ENCODE peak calls at places on chromosomes 16 and 17, in four cellular contexts. Z is H9; I is stimulated activated naive CD8-positive, alpha-beta T cell treated with anti-CD3 and anti-CD28 coated beads, Interleukin-15, amount 100 ng/mL, for 72 hours; Y is prostate gland. X is an unnamed sample.

GRCh38 chr16:86549076-86549892 is 5.8 kb downstream of the MTHFSD start:
- DNase-seq in Y (no peak), Z (no peak), I (no peak), X (no peak)

GRCh38 chr17:9004132-9004960 is 17.0 kb upstream of the NTN1 start:
- DNase-seq in I (no peak), Z (peak; percentile 67), Y (no peak), X (no peak)

GRCh38 chr17:27379863-27380533 is 76.2 kb upstream of the KSR1 start:
- DNase-seq in Y (peak; percentile 60), Z (no peak), I (no peak), X (no peak)

GRCh38 chr16:1871974-1872635 is at the start of gene MEIOB:
- DNase-seq in Z (peak; percentile 90), Y (no peak), I (peak; percentile 44), X (peak; percentile 18)

GRCh38 chr16:88062341-88062861 is 111.2 kb downstream of the BANP start:
- DNase-seq in Y (no peak), I (no peak), Z (no peak), X (no peak)

GRCh38 chr16:83345846-83346245 is 461.9 kb upstream of the HSBP1 start:
- DNase-seq in Y (no peak), I (no peak), Z (no peak), X (no peak)

GRCh38 chr17:49971848-49972485 is 3.0 kb downstream of the DLX4 start:
- DNase-seq in Y (no peak), I (no peak), Z (peak; percentile 52), X (no peak)

GRCh38 chr17:56891751-56892150 is 22.1 kb downstream of the TRIM25 start:
- DNase-seq in I (peak; percentile 35), Y (no peak), Z (peak; percentile 78), X (no peak)

GRCh38 chr16:53154513-53154912 is 99.7 kb downstream of the CHD9 start:
- DNase-seq in I (no peak), Z (no peak), Y (no peak), X (no peak)